ENCODE peak calls at places on chromosome 21, in seven cellular contexts. M is lung, R is fibroblast of pulmonary artery, V is prostate gland, X is right lobe of liver, Y is IMR-90, O is foreskin fibroblast. A is an unnamed sample.
A peak's percentile ranks its signal among the peaks of the same experiment; 100 is the strongest.

GRCh38 chr21:28342229-28342810 is 650.4 kb downstream of the LTN1 start:
- DNase-seq in M (no peak), R (peak; percentile 5), V (no peak), X (no peak), Y (no peak), O (no peak), A (peak; percentile 54)

GRCh38 chr21:36097427-36098230 is 27.8 kb downstream of the CBR1 start:
- DNase-seq in M (no peak), R (peak; percentile 11), V (no peak), X (no peak), Y (no peak), O (peak; percentile 30), A (peak; percentile 31)

GRCh38 chr21:45207839-45208626 is 79.7 kb downstream of the POFUT2 start:
- DNase-seq in M (no peak), R (no peak), V (no peak), X (no peak), Y (no peak), O (no peak), A (no peak)

GRCh38 chr21:34126269-34126668 is 52.9 kb downstream of the MRPS6 start:
- DNase-seq in M (no peak), R (no peak), V (no peak), X (no peak), Y (peak; percentile 53), O (peak; percentile 70), A (peak; percentile 56)

GRCh38 chr21:37182222-37182621 is 84.9 kb downstream of the VPS26C start:
- DNase-seq in M (no peak), R (no peak), V (no peak), X (no peak), Y (no peak), O (no peak), A (no peak)

GRCh38 chr21:45070970-45071369 is 3.4 kb upstream of the ADARB1 start:
- DNase-seq in M (no peak), R (no peak), V (no peak), X (no peak), Y (no peak), O (no peak), A (no peak)

GRCh38 chr21:17257784-17258183 is 255.1 kb upstream of the CXADR start:
- DNase-seq in M (no peak), R (no peak), V (no peak), X (no peak), Y (no peak), O (peak; percentile 38), A (no peak)

GRCh38 chr21:29332461-29333354 is 34.0 kb downstream of the BACH1 start:
- DNase-seq in M (no peak), R (peak; percentile 56), V (no peak), X (no peak), Y (peak; percentile 77), O (peak; percentile 37), A (peak; percentile 73)

GRCh38 chr21:34846601-34847112 is 177.9 kb downstream of the CLIC6 start:
- DNase-seq in M (peak; percentile 54), R (peak; percentile 58), V (no peak), X (no peak), Y (peak; percentile 89), O (peak; percentile 91), A (peak; percentile 92)

GRCh38 chr21:9772348-9772672 is 749.1 kb upstream of the TPTE start:
- DNase-seq in M (no peak), R (no peak), V (no peak), X (no peak), Y (no peak), O (no peak), A (no peak)

GRCh38 chr21:27759091-27759659 is 792.3 kb upstream of the ADAMTS5 start:
- DNase-seq in M (peak; percentile 33), R (no peak), V (no peak), X (peak; percentile 63), Y (no peak), O (peak; percentile 18), A (no peak)

GRCh38 chr21:36004441-36004840 is 55.9 kb downstream of the SETD4 start:
- DNase-seq in M (no peak), R (no peak), V (no peak), X (no peak), Y (peak; percentile 16), O (peak; percentile 52), A (no peak)

DNA sequence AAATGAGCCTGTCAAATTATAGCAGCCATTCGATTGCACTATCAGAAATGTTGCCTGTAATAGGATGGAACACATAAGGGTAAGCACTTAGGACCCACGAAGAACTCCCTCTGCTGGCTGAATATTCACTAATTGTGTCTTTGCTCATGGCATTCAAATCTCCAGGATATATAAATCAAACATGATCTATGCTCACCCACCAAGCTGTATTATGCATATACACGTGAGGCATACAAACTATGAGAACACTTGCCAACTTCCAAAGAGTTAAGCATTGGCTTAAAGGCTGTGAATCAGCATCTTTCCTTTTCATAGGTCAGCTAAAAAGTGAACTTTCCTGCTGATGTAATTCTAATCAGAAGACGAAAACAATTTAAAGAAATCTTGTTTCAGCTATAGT is 34.5 kb downstream of the TMPRSS15 start:
- DNase-seq in M (no peak), R (peak; percentile 2), V (no peak), X (no peak), Y (no peak), O (no peak), A (peak; percentile 39)
- TF ChIP-seq CTCF in M (no peak), R (no peak), V (no peak), X (no peak), Y (no peak), O (no peak), A (peak; percentile 48)

DNA sequence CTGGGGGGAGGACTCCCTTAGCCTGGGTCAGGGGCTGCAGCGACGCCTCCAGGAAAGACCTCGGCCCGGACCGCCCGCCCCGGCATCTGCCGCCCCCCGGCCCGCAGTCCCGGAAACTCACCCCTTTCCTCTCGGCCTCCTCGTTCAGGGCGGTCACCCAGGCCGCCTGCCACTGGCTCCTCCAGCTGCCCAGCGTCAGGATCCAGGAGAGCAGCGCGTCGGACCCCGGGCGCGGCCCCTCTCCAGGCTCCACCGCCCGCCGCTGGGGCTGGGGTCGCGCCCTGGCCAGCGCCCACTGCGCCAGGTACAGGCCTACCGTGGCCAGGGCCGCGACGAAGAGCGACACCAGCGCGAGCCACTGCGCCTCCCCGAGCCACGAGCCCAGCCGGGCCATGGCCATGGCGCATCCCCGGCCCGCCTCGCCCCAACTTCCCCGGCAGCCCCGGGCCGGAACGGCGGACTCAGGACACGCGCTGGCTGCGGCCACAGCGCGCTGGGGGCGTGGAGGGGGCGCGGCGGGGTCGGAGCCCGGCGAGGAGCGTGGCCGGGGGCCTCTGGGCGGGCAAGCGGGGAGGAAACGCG is 478 bp downstream of the C2CD2 start:
- DNase-seq in M (no peak), R (no peak), V (no peak), X (no peak), Y (no peak), O (peak; percentile 49), A (no peak)
- H3K4me3 ChIP-seq in M (peak overlapping the region; percentile 72), R (peak overlapping the region; percentile 62), V (peak overlapping the region; percentile 89), X (peak overlapping the region; percentile 66), Y (peak overlapping the region; percentile 92), O (peak overlapping the region; percentile 60), A (peak overlapping the region; percentile 64)

GRCh38 chr21:42338730-42339715 is 11.8 kb downstream of the TFF2 start:
- DNase-seq in M (no peak), R (no peak), V (no peak), X (no peak), Y (no peak), O (no peak), A (no peak)

GRCh38 chr21:42340187-42340586 is 10.6 kb downstream of the TFF2 start:
- DNase-seq in M (no peak), R (no peak), V (no peak), X (no peak), Y (no peak), O (no peak), A (no peak)

GRCh38 chr21:42337276-42337675 is 13.5 kb downstream of the TFF2 start:
- DNase-seq in M (no peak), R (no peak), V (no peak), X (no peak), Y (no peak), O (no peak), A (no peak)

GRCh38 chr21:42336065-42336464 is 14.7 kb downstream of the TFF2 start:
- DNase-seq in M (no peak), R (peak; percentile 22), V (no peak), X (no peak), Y (peak; percentile 19), O (no peak), A (no peak)

DNA sequence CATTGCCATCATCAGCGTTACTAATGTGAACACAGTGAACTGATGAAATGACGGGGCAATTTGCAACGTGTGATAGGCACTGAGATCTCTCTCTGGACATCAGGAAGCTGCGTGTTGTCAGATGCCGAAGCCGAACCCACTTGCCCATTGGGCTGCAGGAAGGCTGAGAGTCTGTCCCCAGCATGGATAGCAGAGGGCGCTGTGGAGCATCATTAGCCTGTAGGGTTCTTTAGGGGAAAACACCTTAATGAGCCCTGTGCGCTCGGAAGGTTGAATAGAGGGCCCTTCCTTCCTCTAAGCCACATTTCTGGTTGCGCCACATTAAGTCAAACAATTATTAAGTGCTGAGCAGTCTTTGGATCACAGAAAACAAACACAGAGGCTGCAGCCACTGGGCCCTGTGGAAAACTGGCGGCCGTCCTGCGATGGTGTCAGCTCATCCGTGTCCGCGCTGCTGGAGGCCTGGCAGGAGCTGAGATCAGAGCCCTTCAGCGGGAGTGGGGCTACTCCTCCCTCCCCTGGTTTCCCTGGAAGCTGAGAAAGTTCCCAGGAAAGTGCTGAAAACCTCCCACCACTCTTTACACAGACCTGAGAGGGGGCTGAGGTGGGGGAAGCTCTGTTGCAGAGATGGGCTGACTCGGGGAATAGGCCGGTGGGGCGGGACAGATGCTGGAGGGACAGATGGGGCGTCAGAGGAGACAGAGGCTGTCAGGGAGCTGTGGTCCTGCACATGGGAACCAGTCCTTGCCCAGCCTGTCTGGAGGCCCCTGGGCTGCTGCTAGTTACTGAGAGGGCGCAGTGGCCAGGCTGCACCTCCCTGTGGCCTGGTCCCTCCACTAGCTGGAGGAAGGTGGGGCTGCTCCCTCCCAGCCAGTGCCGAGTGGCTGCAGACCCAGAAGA is 12.7 kb downstream of the TFF2 start:
- DNase-seq in M (peak; percentile 87), R (peak; percentile 61), V (peak; percentile 88), X (peak; percentile 77), Y (peak; percentile 35), O (peak; percentile 4), A (peak; percentile 29)
- TF ChIP-seq CTCF in M (peak; percentile 48), R (peak; percentile 73), V (peak; percentile 87), X (peak; percentile 70), Y (peak; percentile 41), O (peak; percentile 30), A (peak; percentile 72)

GRCh38 chr21:38223893-38224540 is 32.8 kb upstream of the KCNJ15 start:
- DNase-seq in M (no peak), R (peak; percentile 48), V (no peak), X (no peak), Y (peak; percentile 26), O (peak; percentile 47), A (peak; percentile 59)

GRCh38 chr21:38227401-38227800 is 29.4 kb upstream of the KCNJ15 start:
- DNase-seq in M (no peak), R (no peak), V (peak; percentile 1), X (no peak), Y (peak; percentile 11), O (no peak), A (no peak)

GRCh38 chr21:38229260-38229877 is 27.4 kb upstream of the KCNJ15 start:
- DNase-seq in M (no peak), R (peak; percentile 18), V (no peak), X (no peak), Y (no peak), O (no peak), A (no peak)

DNA sequence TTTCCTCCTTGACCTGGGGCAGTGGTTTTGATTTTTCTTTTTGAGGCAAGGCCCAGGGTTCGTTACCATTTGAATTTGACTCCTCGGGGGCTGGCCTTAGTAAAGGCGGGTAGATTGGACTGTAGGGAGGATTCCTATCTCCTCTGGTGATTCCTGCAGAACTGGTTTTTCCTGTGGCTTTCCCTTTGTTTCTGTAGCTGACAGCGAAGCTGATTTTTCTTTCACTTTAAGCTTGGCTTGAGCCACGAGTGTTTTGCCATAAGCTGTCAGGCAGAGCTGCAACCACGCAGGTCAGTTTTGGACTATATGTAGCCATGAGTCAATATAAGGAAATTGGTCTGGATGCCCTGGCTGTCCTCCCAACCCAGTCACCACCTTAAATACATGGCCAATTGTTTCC is 28.7 kb upstream of the KCNJ15 start:
- DNase-seq in M (peak; percentile 43), R (no peak), V (peak; percentile 63), X (no peak), Y (no peak), O (no peak), A (no peak)
- H3K4me3 ChIP-seq in M (no peak overlapping the region), R (no peak overlapping the region), V (no peak overlapping the region), X (no peak overlapping the region), Y (no peak overlapping the region), O (no peak overlapping the region), A (no peak overlapping the region)

A was measured in astrocyte of the spinal cord.